ENCODE peak calls at places on chromosomes 4 and X, in five cellular contexts. Y is H1, G is neural progenitor cell, K is PC-3, N is IMR-90. C is an unnamed sample. For H3K27me3, the result is how much of the 10 kb centered on the place peaks cover.

GRCh38 chrX:102976793-102977495 is 39.9 kb downstream of the RAB40AL start:
- DNase-seq in K (peak), G (no peak), N (peak), Y (no peak), C (no peak)

GRCh38 chr4:167282171-167282864 is 48.0 kb upstream of the SPOCK3 start:
- DNase-seq in G (no peak), Y (no peak), K (peak), N (no peak), C (no peak)

GRCh38 chr4:8182858-8183725 is 16.0 kb upstream of the SH3TC1 start:
- DNase-seq in G (no peak), Y (no peak), N (peak), K (peak), C (peak)

GRCh38 chr4:2744576-2745270 is 11.4 kb downstream of the TNIP2 start:
- DNase-seq in K (no peak), G (no peak), N (no peak), Y (no peak), C (no peak)

GRCh38 chr4:16843831-16844508 is 54.5 kb downstream of the LDB2 start:
- DNase-seq in N (peak), Y (no peak), G (no peak), K (no peak), C (no peak)

GRCh38 chr4:87423313-87424031 is 1.1 kb downstream of the NUDT9 start:
- DNase-seq in N (no peak), K (no peak), Y (no peak), G (no peak), C (no peak)

GRCh38 chr4:100269446-100269845 is 79.2 kb upstream of the DDIT4L start:
- DNase-seq in G (no peak), K (no peak), Y (no peak), N (no peak), C (no peak)

GRCh38 chr4:145093638-145094037 is 4.4 kb downstream of the ANAPC10 start:
- DNase-seq in K (no peak), N (no peak), G (no peak), Y (no peak), C (no peak)

GRCh38 chrX:103730746-103731508 is 20.2 kb downstream of the TMEM31 start:
- DNase-seq in G (no peak), K (no peak), Y (no peak), N (peak), C (peak)

GRCh38 chrX:149074429-149074828 is 430.7 kb downstream of the IDS start:
- DNase-seq in G (no peak), Y (no peak), K (no peak), N (no peak), C (no peak)

GRCh38 chr4:104472766-104473165 is 21.9 kb downstream of the CXXC4 start:
- DNase-seq in N (no peak), G (no peak), K (no peak), Y (no peak), C (no peak)

GRCh38 chr4:120812216-120812615 is 110.3 kb downstream of the PRDM5 start:
- DNase-seq in N (no peak), K (no peak), G (no peak), Y (no peak), C (no peak)

GRCh38 chr4:8537041-8537461 is 43.1 kb upstream of the GPR78 start:
- DNase-seq in Y (no peak), K (peak), G (no peak), N (peak), C (peak)

GRCh38 chr4:147732516-147733193 is 767 bp downstream of the ARHGAP10 start:
- DNase-seq in G (peak), K (peak), Y (no peak), N (peak), C (no peak)

GRCh38 chr4:10006236-10006603 is 15.1 kb downstream of the SLC2A9 start:
- DNase-seq in G (no peak), K (peak), N (no peak), Y (no peak), C (no peak)

GRCh38 chr4:10003666-10004065 is 17.6 kb downstream of the SLC2A9 start:
- DNase-seq in G (no peak), N (no peak), K (no peak), Y (no peak), C (peak)

GRCh38 chr4:10007436-10007740 is 13.9 kb downstream of the SLC2A9 start:
- DNase-seq in N (no peak), G (no peak), Y (no peak), K (no peak), C (no peak)

GRCh38 chr4:10006604-10007435 is 14.5 kb downstream of the SLC2A9 start:
- DNase-seq in G (no peak), N (no peak), K (peak), Y (no peak), C (peak)

GRCh38 chr4:10005632-10006031 is 15.7 kb downstream of the SLC2A9 start:
- DNase-seq in N (no peak), Y (no peak), K (no peak), G (no peak), C (no peak)
- H3K9ac ChIP-seq in N (no peak), Y (no peak), K (peak), G (no peak), C (no peak)

DNA sequence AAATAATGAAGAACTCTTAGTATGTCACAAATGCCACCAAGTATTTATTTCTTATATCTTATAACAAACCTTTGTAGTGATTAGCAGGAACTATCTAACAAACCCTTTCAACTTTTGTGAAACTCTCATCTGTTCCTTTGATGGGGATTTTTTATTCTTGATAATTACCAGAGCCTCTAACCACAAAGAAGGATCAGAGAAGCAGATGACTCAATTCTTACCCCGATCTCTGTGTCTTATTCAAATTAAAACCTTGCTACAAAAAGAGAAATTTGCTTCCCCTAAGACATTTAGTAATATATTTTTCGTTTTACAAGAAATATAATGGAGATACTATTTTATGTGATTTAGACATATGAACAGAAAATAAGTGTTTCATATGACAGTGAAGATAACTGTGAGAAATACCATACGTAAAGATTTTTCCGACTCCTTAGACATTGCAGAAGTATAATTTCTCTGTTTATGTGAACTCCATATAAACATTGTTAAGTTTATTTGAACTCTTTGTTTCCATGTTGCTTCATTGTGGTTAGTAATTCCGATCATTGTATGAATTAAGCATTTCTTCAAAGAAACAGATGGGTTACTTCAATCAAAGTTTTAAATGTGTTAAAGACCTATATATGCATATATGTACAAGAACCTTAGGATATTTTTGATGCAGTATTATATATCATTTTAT is 205.4 kb downstream of the CFAP299 start:
- DNase-seq in G (no peak), Y (no peak), K (no peak), N (peak), C (no peak)
- H2AFZ ChIP-seq in G (no peak), Y (no peak), K (no peak), N (no peak), C (no peak)

GRCh38 chrX:50484662-50485061 is 14.0 kb upstream of the DGKK start:
- DNase-seq in Y (no peak), G (no peak), N (no peak), K (no peak), C (no peak)

DNA sequence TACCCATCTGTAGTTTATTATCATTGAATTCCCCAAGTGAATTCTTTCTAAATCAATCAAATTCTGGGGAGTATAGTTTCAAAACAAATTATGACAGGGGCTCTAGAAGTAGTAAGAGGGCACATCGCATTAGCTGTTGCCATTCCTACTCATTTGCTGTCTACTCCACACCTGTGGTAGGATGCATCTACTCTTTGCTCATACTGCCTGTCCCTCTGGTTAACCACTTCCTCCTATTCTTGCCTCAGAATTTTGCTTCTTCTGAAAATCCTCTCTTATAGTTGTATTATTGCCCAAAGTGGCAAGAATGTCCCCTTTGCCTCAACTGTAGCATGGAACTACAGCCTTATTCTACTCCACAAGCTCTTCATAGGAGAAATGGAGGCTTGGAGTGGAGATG is 12.7 kb upstream of the DGKK start:
- DNase-seq in Y (no peak), K (no peak), G (no peak), N (no peak), C (no peak)
- H3K27me3 ChIP-seq in Y (under half), K (under half), G (under half), N (under half), C (under half)

DNA sequence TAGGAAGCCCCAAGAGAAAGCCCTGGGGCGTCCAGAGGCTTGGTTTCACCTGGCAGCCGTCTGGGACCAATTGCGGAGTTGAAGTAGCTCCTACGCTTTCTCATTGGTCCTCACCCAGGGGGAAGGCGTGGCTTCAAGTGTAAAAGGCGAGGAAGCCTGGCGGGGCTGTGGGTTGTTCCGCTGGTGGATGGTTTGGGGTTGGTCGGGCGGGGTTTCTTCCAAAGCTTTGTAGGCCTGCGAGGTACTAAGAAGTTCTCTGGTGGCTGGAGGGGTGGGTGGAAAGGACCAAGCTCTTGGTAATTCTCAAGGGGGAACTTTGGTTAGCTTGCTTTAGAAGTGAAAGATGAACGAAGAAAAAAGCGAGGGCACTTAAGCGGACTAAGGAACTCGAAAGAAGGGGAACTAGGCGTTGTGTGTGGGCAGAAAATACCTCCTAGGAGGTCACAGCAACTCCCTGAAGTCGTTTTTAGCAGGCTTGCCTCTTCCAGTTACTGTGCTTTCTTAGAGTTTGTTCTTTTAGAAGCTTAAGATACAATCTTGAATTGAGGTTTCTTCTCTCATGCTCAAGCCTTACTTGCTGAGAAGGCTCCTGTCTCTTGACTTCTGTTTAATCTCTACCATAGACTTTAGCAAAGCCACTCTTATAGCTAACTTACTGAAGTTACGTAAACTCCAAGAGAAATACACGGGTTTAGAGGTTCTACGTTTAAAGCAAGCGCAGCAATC is 36.7 kb downstream of the CCNG2 start:
- DNase-seq in N (no peak), G (peak), K (no peak), Y (no peak), C (no peak)
- H3K9ac ChIP-seq in N (no peak), G (no peak), K (no peak), Y (no peak), C (no peak)

GRCh38 chr4:14863420-14864364 is 138.6 kb upstream of the CPEB2 start:
- DNase-seq in G (peak), Y (no peak), K (no peak), N (no peak), C (no peak)
- H2AFZ ChIP-seq in G (no peak), Y (no peak), K (no peak), N (no peak), C (no peak)

DNA sequence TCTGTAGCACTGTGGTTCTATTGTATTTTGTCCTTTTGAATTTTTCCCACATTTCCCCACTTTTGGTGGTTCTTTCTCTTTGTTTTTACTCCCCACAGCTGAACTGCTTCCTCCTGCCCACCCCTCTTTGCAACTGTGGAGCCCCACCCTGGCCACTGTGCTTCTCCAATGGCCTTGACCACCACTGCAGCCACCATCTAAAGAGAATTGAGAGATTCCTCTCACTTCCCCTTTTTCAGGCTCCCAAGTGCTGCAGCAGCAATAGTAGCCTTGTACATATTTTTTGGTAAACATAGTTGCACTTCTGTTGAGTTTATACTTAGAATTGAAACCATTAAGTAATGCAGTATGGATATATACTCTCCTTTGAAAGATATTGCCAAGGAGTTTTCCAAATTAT is 51.3 kb upstream of the FRMPD3 start:
- DNase-seq in N (no peak), G (no peak), K (no peak), Y (no peak), C (no peak)
- H3K27me3 ChIP-seq in N (under half), G (under half), K (under half), Y (under half), C (under half)

GRCh38 chr4:182600093-182600492 is 317.1 kb downstream of the DCTD start:
- DNase-seq in N (peak), Y (no peak), K (no peak), G (no peak), C (no peak)
- H3K9ac ChIP-seq in N (no peak), Y (no peak), K (no peak), G (no peak), C (no peak)

DNA sequence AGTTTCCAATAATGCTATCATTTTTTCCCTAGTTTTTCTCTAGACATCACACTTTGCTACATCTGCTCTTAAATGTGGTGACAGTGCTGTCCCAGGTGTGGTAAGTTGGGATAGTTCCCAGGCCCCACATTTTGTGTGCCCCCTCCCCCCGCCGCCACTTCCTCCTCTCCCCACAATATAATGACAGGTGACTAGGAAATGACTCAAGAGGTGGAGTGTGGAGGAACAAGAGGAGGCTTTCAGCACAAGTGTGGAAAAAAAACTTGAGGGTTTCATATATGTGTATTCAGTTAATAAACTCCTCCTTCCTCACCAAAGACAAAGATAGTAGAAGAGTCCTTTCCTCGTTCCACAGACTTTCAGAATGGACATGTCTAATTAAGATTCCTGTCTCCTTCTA is 18.3 kb upstream of the IL21 start:
- DNase-seq in G (no peak), Y (no peak), N (no peak), K (peak), C (no peak)
- H2AFZ ChIP-seq in G (no peak), Y (no peak), N (no peak), K (no peak), C (no peak)

DNA sequence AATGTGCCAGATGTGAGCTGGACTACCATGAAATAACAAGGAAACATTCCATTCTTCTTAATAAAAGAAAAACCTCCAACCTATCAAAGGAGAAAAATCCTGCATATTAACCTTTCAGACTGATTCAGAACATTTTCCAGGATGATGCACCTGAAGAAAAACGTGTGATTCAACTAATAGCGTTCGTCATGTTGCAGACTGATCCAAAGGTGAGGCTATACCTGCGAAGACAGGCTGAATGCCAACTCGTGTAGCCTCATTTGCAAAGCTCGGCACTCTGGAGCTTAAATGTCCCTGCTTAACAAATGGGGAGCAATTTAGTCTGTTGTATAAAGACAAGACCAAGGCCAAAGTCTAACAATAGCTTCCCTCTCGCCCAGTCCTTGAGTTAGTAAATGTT is 172.0 kb upstream of the NOCT start:
- DNase-seq in G (no peak), K (no peak), Y (no peak), N (no peak), C (peak)
- H3K27me3 ChIP-seq in G (under half), K (under half), Y (under half), N (under half), C (under half)

GRCh38 chrX:69551421-69552009 is 47.4 kb downstream of the NALF2 start:
- DNase-seq in G (no peak), Y (no peak), N (no peak), K (no peak), C (no peak)

GRCh38 chrX:69556094-69557011 is 52.2 kb downstream of the NALF2 start:
- DNase-seq in N (no peak), G (no peak), Y (peak), K (peak), C (no peak)

GRCh38 chrX:69552512-69552911 is 48.4 kb downstream of the NALF2 start:
- DNase-seq in G (no peak), K (no peak), N (no peak), Y (no peak), C (no peak)

GRCh38 chrX:69555396-69556023 is 51.4 kb downstream of the NALF2 start:
- DNase-seq in G (no peak), Y (no peak), K (no peak), N (no peak), C (no peak)
- H3K9ac ChIP-seq in G (no peak), Y (peak), K (no peak), N (no peak), C (no peak)